ENCODE peak calls at places on chromosomes 13 and 19, in five cellular contexts. T, P, H, I and B are unnamed samples.

GRCh38 chr13:52651880-52652169 is 811 bp upstream of the SUGT1 start:
- DNase-seq in T (no peak), P (no peak), H (no peak), I (no peak), B (no peak)

GRCh38 chr19:41871573-41872383 is 5.3 kb upstream of the CD79A start:
- DNase-seq in T (no peak), P (no peak), H (peak; percentile 23), I (no peak), B (no peak)

GRCh38 chr13:35882722-35883497 is 248.3 kb downstream of the DCLK1 start:
- DNase-seq in T (no peak), P (no peak), H (no peak), I (peak; percentile 67), B (no peak)

GRCh38 chr13:104086759-104087158 is 1020.5 kb upstream of the SLC10A2 start:
- DNase-seq in T (no peak), P (no peak), H (no peak), I (peak; percentile 19), B (peak; percentile 21)

GRCh38 chr13:109271555-109271954 is 514.8 kb downstream of the IRS2 start:
- DNase-seq in T (no peak), P (no peak), H (no peak), I (no peak), B (no peak)

GRCh38 chr19:2589441-2589840 is 113.1 kb downstream of the GNG7 start:
- DNase-seq in T (no peak), P (no peak), H (no peak), I (no peak), B (no peak)

GRCh38 chr13:72530471-72530870 is 197.0 kb downstream of the MZT1 start:
- DNase-seq in T (no peak), P (no peak), H (no peak), I (peak; percentile 61), B (no peak)

GRCh38 chr13:84654654-84655244 is 772.5 kb upstream of the SLITRK1 start:
- DNase-seq in T (no peak), P (no peak), H (no peak), I (no peak), B (no peak)

GRCh38 chr13:76754414-76754813 is 131.8 kb downstream of the KCTD12 start:
- DNase-seq in T (peak; percentile 30), P (peak; percentile 13), H (no peak), I (peak; percentile 94), B (peak; percentile 79)

GRCh38 chr19:38395381-38396127 is 7.1 kb downstream of the SPRED3 start:
- DNase-seq in T (no peak), P (no peak), H (no peak), I (no peak), B (no peak)

GRCh38 chr19:11061951-11062350 is 27.3 kb upstream of the LDLR start:
- DNase-seq in T (no peak), P (no peak), H (no peak), I (no peak), B (no peak)

GRCh38 chr19:52566588-52566987 is 3.5 kb upstream of the ZNF701 start:
- DNase-seq in T (peak; percentile 89), P (peak; percentile 39), H (no peak), I (peak; percentile 71), B (peak; percentile 2)

GRCh38 chr13:28820099-28821051 is at the start of gene MTUS2:
- DNase-seq in T (no peak), P (peak; percentile 61), H (no peak), I (peak; percentile 8), B (no peak)
- TF ChIP-seq CTCF in T (no peak), P (no peak), H (no peak), I (no peak), B (no peak)

GRCh38 chr19:16340654-16341053 is 16.0 kb downstream of the KLF2 start:
- DNase-seq in T (no peak), P (no peak), H (no peak), I (no peak), B (no peak)

GRCh38 chr19:16337809-16338469 is 13.3 kb downstream of the KLF2 start:
- DNase-seq in T (no peak), P (no peak), H (no peak), I (no peak), B (no peak)

GRCh38 chr19:16339361-16339725 is 14.7 kb downstream of the KLF2 start:
- DNase-seq in T (no peak), P (no peak), H (no peak), I (no peak), B (no peak)

GRCh38 chr19:16340092-16340491 is 15.5 kb downstream of the KLF2 start:
- DNase-seq in T (no peak), P (no peak), H (no peak), I (peak; percentile 33), B (no peak)

GRCh38 chr19:16338470-16339360 is 14.1 kb downstream of the KLF2 start:
- DNase-seq in T (peak; percentile 90), P (no peak), H (no peak), I (peak; percentile 78), B (peak; percentile 94)
- H3K4me3 ChIP-seq in T (no peak overlapping the region), P (no peak overlapping the region), H (no peak overlapping the region), I (no peak overlapping the region), B (no peak overlapping the region)

DNA sequence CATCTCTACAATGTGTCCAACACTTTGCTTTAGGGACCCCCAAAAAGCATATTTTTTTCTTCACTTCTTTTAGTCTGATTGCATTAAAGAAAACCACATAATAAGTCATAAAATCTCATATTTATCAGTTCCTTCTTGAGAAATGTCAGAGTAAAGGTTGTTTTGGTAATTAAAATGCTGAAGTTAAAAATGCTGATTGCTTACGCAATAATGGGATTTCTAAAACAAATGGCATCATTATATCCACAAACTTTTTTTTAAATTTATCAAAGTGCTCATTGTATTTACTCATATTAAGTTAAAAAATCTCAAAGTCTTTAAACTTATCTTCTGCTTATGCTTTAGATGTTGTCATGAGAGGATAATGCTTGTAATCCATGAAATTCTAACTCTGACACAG is 737.2 kb upstream of the ARGLU1 start:
- DNase-seq in T (no peak), P (no peak), H (no peak), I (no peak), B (no peak)
- TF ChIP-seq CTCF in T (no peak), P (no peak), H (no peak), I (no peak), B (no peak)

DNA sequence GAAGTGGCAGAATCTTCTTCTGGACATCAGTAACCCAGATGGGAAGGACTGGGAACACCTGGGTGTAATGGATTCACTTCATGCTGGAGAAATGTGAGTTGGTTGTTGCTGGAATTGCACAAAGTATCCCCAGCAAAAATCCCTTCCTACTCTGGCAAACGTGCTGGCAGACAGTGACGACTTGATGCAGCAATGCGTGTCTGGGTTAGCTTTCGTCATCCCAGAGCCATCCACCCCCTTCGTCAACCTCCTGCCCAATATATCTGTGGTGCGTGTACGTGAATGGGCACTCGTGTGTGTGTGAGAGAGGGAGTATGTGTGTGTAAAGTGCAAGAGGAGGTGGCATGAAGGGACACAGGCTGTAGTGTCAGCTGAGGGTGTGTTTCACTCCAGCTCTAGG is 70.9 kb downstream of the TM9SF2 start:
- DNase-seq in T (peak; percentile 36), P (no peak), H (no peak), I (no peak), B (no peak)
- H3K4me3 ChIP-seq in T (no peak overlapping the region), P (no peak overlapping the region), H (no peak overlapping the region), I (no peak overlapping the region), B (no peak overlapping the region)

GRCh38 chr19:27750697-27751391 is 1462.1 kb downstream of the UQCRFS1 start:
- DNase-seq in T (no peak), P (no peak), H (no peak), I (no peak), B (no peak)

GRCh38 chr19:27748551-27749152 is 1464.3 kb downstream of the UQCRFS1 start:
- DNase-seq in T (peak; percentile 12), P (no peak), H (no peak), I (peak; percentile 11), B (no peak)

GRCh38 chr19:27745978-27746542 is 1466.9 kb downstream of the UQCRFS1 start:
- DNase-seq in T (no peak), P (no peak), H (no peak), I (no peak), B (no peak)

GRCh38 chr19:27744926-27745844 is 1467.8 kb downstream of the UQCRFS1 start:
- DNase-seq in T (no peak), P (no peak), H (no peak), I (no peak), B (no peak)

DNA sequence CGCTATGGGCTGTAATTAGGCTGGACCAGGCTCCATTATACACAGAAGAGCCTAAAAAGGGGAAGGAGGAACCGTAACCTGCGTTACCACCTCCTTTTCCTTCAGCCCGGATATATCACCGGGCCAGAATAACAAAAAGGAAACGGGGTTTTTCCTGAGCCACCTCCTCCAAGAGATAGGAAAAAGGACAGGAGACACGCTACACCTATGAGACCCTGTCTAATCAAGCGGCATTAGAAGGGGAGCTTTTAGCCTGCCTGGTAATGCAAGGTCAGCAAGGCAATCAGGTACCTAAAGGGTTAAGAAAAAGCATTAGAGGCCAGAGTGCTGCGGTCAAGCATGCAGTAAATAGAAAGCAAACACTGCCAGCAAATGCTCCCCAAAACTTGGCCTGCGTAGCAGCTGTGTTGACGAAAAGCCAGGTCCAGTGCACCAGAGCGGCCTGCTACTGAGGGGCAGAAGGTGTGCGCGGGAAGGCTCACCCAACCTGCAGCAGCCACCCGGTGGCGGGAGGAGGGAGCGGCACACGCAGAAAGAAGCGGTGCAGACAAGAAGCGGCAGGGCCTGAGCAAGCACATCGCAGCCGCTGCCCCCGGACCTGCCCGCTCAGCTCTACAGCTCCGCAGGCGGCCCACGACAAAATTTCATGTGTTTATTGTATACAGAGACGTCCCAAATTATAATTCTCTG is 1466.1 kb downstream of the UQCRFS1 start:
- DNase-seq in T (peak; percentile 28), P (no peak), H (peak; percentile 46), I (peak; percentile 46), B (peak; percentile 3)
- TF ChIP-seq CTCF in T (peak; percentile 17), P (no peak), H (peak; percentile 63), I (peak; percentile 47), B (peak; percentile 18)

GRCh38 chr13:46086985-46087384 is 17.8 kb downstream of the CPB2 start:
- DNase-seq in T (no peak), P (no peak), H (no peak), I (no peak), B (no peak)

GRCh38 chr13:46087481-46087880 is 17.4 kb downstream of the CPB2 start:
- DNase-seq in T (no peak), P (no peak), H (no peak), I (no peak), B (no peak)

GRCh38 chr13:46085737-46086136 is 19.1 kb downstream of the CPB2 start:
- DNase-seq in T (no peak), P (no peak), H (no peak), I (no peak), B (no peak)

GRCh38 chr13:46089213-46089612 is 15.6 kb downstream of the CPB2 start:
- DNase-seq in T (no peak), P (no peak), H (no peak), I (no peak), B (no peak)

DNA sequence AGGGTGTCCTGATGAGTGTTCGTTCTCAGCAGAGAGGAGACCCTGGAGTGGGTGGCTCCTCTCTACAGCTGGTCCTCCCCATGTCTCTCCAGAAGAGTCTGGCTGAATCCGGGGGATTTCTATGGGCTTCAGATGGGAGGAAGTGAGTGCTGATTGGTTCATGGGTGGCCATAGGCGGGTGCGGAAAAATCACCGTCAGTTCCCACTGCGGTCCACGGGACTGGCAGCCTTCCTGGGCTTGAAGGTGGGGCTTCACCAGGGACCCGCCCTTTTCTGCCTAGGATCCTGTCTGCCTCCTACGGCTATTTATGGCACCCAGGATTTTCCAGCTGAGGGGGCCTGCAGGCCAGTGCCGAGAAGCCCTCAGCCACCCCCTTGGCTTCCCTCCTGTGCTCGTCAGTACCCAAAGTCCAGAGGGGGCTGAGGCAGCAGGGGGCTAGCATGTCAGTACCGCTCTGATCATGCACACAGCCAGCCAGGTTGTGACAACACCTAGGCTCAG is 18.4 kb downstream of the CPB2 start:
- DNase-seq in T (no peak), P (no peak), H (no peak), I (no peak), B (no peak)
- H3K4me3 ChIP-seq in T (no peak overlapping the region), P (no peak overlapping the region), H (no peak overlapping the region), I (no peak overlapping the region), B (no peak overlapping the region)